ENCODE peak calls at places on chromosomes 7 and 10, in six cellular contexts. One of them, this sample, is unnamed. For H3K36me3, the result is how much of the 10 kb centered on the place peaks cover.

GRCh38 chr7:91776166-91776565 is 104.3 kb downstream of the MTERF1 start:
- DNase-seq in body of pancreas: no peak
- DNase-seq in HCT116: no peak
- DNase-seq in gastrocnemius medialis: no peak
- DNase-seq in upper lobe of left lung: no peak
- DNase-seq in sigmoid colon: no peak
- DNase-seq in this sample: no peak

GRCh38 chr7:63093481-63093880 is 905.2 kb upstream of the ZNF722 start:
- DNase-seq in upper lobe of left lung: no peak
- DNase-seq in body of pancreas: no peak
- DNase-seq in gastrocnemius medialis: no peak
- DNase-seq in HCT116: no peak
- DNase-seq in sigmoid colon: no peak
- DNase-seq in this sample: no peak

GRCh38 chr10:116211682-116212081 is 61.3 kb downstream of the GFRA1 start:
- DNase-seq in sigmoid colon: no peak
- DNase-seq in upper lobe of left lung: no peak
- DNase-seq in gastrocnemius medialis: no peak
- DNase-seq in body of pancreas: no peak
- DNase-seq in HCT116: no peak
- DNase-seq in this sample: no peak

GRCh38 chr10:110859947-110860376 is 11.8 kb upstream of the PDCD4 start:
- DNase-seq in sigmoid colon: peak
- DNase-seq in upper lobe of left lung: peak
- DNase-seq in gastrocnemius medialis: no peak
- DNase-seq in HCT116: no peak
- DNase-seq in body of pancreas: no peak
- DNase-seq in this sample: no peak

GRCh38 chr7:68576366-68576765 is 1021.9 kb upstream of the AUTS2 start:
- DNase-seq in upper lobe of left lung: no peak
- DNase-seq in gastrocnemius medialis: no peak
- DNase-seq in body of pancreas: no peak
- DNase-seq in HCT116: no peak
- DNase-seq in sigmoid colon: no peak
- DNase-seq in this sample: no peak

GRCh38 chr10:78714225-78714624 is 354.5 kb upstream of the ZMIZ1 start:
- DNase-seq in body of pancreas: no peak
- DNase-seq in gastrocnemius medialis: no peak
- DNase-seq in upper lobe of left lung: no peak
- DNase-seq in sigmoid colon: no peak
- DNase-seq in HCT116: no peak
- DNase-seq in this sample: no peak

GRCh38 chr7:46134795-46135194 is 213.7 kb upstream of the IGFBP3 start:
- DNase-seq in body of pancreas: no peak
- DNase-seq in sigmoid colon: no peak
- DNase-seq in HCT116: no peak
- DNase-seq in gastrocnemius medialis: no peak
- DNase-seq in upper lobe of left lung: no peak
- DNase-seq in this sample: no peak

GRCh38 chr7:123601530-123601929 is at the start of gene ASB15:
- DNase-seq in gastrocnemius medialis: peak
- DNase-seq in body of pancreas: no peak
- DNase-seq in HCT116: no peak
- DNase-seq in upper lobe of left lung: no peak
- DNase-seq in sigmoid colon: no peak
- DNase-seq in this sample: no peak

GRCh38 chr10:95741807-95742528 is 14.0 kb upstream of the ENTPD1 start:
- DNase-seq in body of pancreas: no peak
- DNase-seq in sigmoid colon: no peak
- DNase-seq in HCT116: no peak
- DNase-seq in upper lobe of left lung: peak
- DNase-seq in gastrocnemius medialis: no peak
- DNase-seq in this sample: peak

GRCh38 chr10:70751991-70752390 is 33.2 kb downstream of the TBATA start:
- DNase-seq in sigmoid colon: no peak
- DNase-seq in HCT116: no peak
- DNase-seq in body of pancreas: no peak
- DNase-seq in upper lobe of left lung: no peak
- DNase-seq in gastrocnemius medialis: no peak
- DNase-seq in this sample: no peak

GRCh38 chr10:114634607-114634974 is 23.5 kb downstream of the ABLIM1 start:
- DNase-seq in body of pancreas: peak
- DNase-seq in sigmoid colon: peak
- DNase-seq in gastrocnemius medialis: no peak
- DNase-seq in HCT116: peak
- DNase-seq in upper lobe of left lung: peak
- DNase-seq in this sample: peak

GRCh38 chr10:49207936-49208482 is 19.8 kb upstream of the TMEM273 start:
- DNase-seq in upper lobe of left lung: no peak
- DNase-seq in sigmoid colon: no peak
- DNase-seq in gastrocnemius medialis: no peak
- DNase-seq in HCT116: no peak
- DNase-seq in body of pancreas: no peak
- DNase-seq in this sample: no peak

GRCh38 chr10:48511855-48512191 is 93.0 kb downstream of the ARHGAP22 start:
- DNase-seq in gastrocnemius medialis: no peak
- DNase-seq in upper lobe of left lung: no peak
- DNase-seq in HCT116: no peak
- DNase-seq in body of pancreas: no peak
- DNase-seq in sigmoid colon: no peak
- DNase-seq in this sample: no peak

DNA sequence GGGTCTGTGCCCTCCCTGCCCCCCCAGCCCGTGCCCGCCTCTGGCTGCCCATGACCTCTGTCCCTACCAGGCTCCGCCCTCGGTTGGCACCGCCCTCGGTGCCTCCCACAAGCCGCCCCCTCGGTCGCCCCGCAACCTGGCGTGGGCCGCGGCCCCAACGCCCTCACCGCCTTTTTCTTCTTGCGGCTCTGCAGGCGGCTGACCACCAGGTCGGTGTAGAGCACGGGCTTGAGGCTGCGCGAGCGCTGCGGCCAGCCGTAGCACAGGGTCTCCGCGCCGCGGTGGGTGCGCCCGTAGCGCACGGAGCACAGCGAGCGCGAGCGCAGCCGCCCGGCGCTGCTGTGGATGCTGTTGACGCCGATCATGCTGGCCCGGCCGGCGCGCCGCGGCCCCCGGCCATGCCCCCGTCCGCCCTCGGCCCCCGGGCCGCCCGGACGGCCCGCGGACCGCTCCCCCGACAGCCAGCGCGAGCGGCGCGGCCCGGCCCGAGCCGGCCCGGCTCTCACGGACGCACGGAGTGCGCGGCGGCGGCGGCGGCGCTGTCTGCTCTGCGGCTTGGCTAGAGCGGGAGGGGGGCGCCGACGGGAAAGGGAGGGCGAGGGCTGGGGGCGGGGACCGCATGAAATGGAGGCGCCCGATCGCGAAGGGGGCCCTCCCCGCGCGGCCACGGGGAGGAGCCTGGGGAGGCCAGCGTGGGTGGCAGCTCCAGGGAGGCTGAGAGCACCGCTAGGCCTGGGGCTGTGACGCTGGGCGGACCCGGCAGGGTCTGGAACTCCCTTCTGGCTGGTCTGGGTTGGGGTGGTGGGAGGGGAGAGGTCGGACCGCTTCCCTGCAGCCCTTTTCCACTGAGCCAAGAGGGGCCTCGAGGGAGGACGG is 9.6 kb downstream of the PSD start:
- DNase-seq in HCT116: no peak
- DNase-seq in body of pancreas: peak
- DNase-seq in gastrocnemius medialis: no peak
- DNase-seq in upper lobe of left lung: no peak
- DNase-seq in sigmoid colon: peak
- DNase-seq in this sample: peak
- H3K27ac ChIP-seq in HCT116: peak
- H3K27ac ChIP-seq in body of pancreas: no peak
- H3K27ac ChIP-seq in gastrocnemius medialis: no peak
- H3K27ac ChIP-seq in upper lobe of left lung: no peak
- H3K27ac ChIP-seq in sigmoid colon: peak
- H3K27ac ChIP-seq in this sample: peak

DNA sequence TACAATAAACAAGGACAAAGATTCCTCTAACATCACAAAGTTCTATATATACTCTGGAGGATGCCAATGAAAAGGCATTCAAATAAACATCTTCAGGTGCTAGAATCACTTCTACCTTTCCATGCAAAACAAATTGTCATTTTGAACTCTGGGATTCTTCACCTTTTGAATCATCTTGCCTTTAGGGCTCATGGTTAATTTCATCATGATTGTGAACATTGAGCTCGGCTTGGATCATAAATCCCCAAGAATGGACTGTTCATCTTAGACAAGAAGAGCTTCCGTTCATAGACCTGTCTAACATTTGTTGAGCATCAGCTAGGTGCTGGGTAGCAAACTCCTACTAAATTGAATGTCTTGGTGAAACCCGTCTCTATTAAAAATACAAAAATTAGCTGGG is 212.2 kb downstream of the TNS3 start:
- DNase-seq in HCT116: no peak
- DNase-seq in body of pancreas: no peak
- DNase-seq in sigmoid colon: no peak
- DNase-seq in upper lobe of left lung: no peak
- DNase-seq in gastrocnemius medialis: no peak
- DNase-seq in this sample: no peak
- H3K36me3 ChIP-seq in HCT116: under half
- H3K36me3 ChIP-seq in body of pancreas: under half
- H3K36me3 ChIP-seq in sigmoid colon: under half
- H3K36me3 ChIP-seq in upper lobe of left lung: under half
- H3K36me3 ChIP-seq in gastrocnemius medialis: under half
- H3K36me3 ChIP-seq in this sample: under half

DNA sequence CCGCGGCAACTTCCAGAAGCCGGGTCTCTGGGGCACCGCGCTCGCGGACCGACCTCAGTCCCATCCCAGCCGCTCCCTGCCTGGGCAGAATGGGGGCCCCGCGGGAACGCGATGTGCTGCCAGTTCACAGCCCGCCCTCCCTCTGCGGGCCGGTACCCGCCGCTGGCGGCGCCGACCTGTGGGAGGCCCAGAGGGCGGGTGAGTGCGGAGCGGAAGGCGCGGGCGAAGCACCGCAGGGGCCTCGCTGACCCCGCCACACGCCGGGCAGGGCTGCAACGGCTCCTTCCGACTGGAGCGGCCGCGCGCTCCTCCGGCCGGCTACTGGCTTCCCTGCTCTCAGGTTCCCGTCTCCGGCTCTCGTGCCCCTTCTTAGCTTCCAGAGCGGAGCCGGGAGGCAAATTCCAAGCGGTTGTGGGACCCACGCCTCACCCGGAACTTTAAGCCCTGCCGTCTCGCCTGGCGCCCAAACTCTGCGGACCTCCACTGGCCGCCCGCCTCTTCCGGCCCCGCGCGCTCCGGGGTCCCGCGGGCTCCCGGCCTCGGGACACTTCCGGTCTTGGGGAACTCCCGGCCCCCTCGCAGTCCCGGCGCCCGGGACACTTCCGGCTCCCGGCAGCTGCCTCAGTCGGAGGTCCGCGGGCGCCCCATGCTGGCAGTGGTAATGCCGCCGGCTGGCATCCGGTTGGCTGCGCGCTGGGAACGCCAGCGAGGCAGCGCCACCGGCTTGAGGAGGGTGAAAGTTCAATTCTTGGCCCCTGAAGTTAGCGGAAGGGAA is at the start of gene CYREN:
- DNase-seq in body of pancreas: peak
- DNase-seq in sigmoid colon: peak
- DNase-seq in upper lobe of left lung: peak
- DNase-seq in gastrocnemius medialis: peak
- DNase-seq in HCT116: peak
- DNase-seq in this sample: peak
- TF ChIP-seq POLR2A in body of pancreas: peak
- TF ChIP-seq POLR2A in sigmoid colon: peak
- TF ChIP-seq POLR2A in upper lobe of left lung: no peak
- TF ChIP-seq POLR2A in gastrocnemius medialis: peak
- TF ChIP-seq POLR2A in HCT116: peak
- TF ChIP-seq POLR2A in this sample: peak

GRCh38 chr10:129516846-129517679 is 50.0 kb downstream of the MGMT start:
- DNase-seq in HCT116: no peak
- DNase-seq in body of pancreas: no peak
- DNase-seq in sigmoid colon: no peak
- DNase-seq in upper lobe of left lung: no peak
- DNase-seq in gastrocnemius medialis: no peak
- DNase-seq in this sample: no peak
- H3K27ac ChIP-seq in HCT116: no peak
- H3K27ac ChIP-seq in body of pancreas: no peak
- H3K27ac ChIP-seq in sigmoid colon: no peak
- H3K27ac ChIP-seq in upper lobe of left lung: no peak
- H3K27ac ChIP-seq in gastrocnemius medialis: no peak
- H3K27ac ChIP-seq in this sample: no peak

GRCh38 chr10:98433881-98434732 is 12.6 kb downstream of the HPS1 start:
- DNase-seq in upper lobe of left lung: no peak
- DNase-seq in gastrocnemius medialis: no peak
- DNase-seq in body of pancreas: no peak
- DNase-seq in sigmoid colon: peak
- DNase-seq in HCT116: no peak
- DNase-seq in this sample: no peak
- H3K36me3 ChIP-seq in upper lobe of left lung: half or more
- H3K36me3 ChIP-seq in gastrocnemius medialis: under half
- H3K36me3 ChIP-seq in body of pancreas: under half
- H3K36me3 ChIP-seq in sigmoid colon: half or more
- H3K36me3 ChIP-seq in HCT116: under half
- H3K36me3 ChIP-seq in this sample: under half

GRCh38 chr7:29684787-29685650 is 121.3 kb upstream of the WIPF3 start:
- DNase-seq in gastrocnemius medialis: peak
- DNase-seq in body of pancreas: peak
- DNase-seq in HCT116: peak
- DNase-seq in sigmoid colon: peak
- DNase-seq in upper lobe of left lung: peak
- DNase-seq in this sample: peak
- TF ChIP-seq POLR2A in gastrocnemius medialis: peak
- TF ChIP-seq POLR2A in body of pancreas: peak
- TF ChIP-seq POLR2A in HCT116: no peak
- TF ChIP-seq POLR2A in sigmoid colon: no peak
- TF ChIP-seq POLR2A in upper lobe of left lung: no peak
- TF ChIP-seq POLR2A in this sample: peak

This sample was measured in uterus.